ENCODE peak calls at places on chromosomes 11 and 22, in six cellular contexts. One of them, this sample, is unnamed.

GRCh38 chr11:12778506-12778905 is 104.3 kb downstream of the TEAD1 start:
- DNase-seq in GM23338: no peak
- DNase-seq in heart right ventricle: no peak
- DNase-seq in mesenchymal stem cell: no peak
- DNase-seq in adipocyte: peak; percentile 45
- DNase-seq in ovary: no peak
- DNase-seq in this sample: no peak

GRCh38 chr11:36398261-36398953 is 102.3 kb downstream of the PRR5L start:
- DNase-seq in ovary: no peak
- DNase-seq in mesenchymal stem cell: no peak
- DNase-seq in heart right ventricle: no peak
- DNase-seq in GM23338: no peak
- DNase-seq in adipocyte: no peak
- DNase-seq in this sample: no peak

GRCh38 chr11:28107331-28107725 is 628 bp downstream of the KIF18A start:
- DNase-seq in heart right ventricle: no peak
- DNase-seq in GM23338: peak; percentile 23
- DNase-seq in mesenchymal stem cell: peak; percentile 63
- DNase-seq in adipocyte: peak; percentile 55
- DNase-seq in ovary: no peak
- DNase-seq in this sample: no peak

GRCh38 chr22:48535868-48536690 is 1291.6 kb downstream of the BRD1 start:
- DNase-seq in heart right ventricle: no peak
- DNase-seq in ovary: no peak
- DNase-seq in GM23338: no peak
- DNase-seq in adipocyte: no peak
- DNase-seq in mesenchymal stem cell: no peak
- DNase-seq in this sample: no peak

GRCh38 chr11:2867722-2868548 is 17.6 kb downstream of the CDKN1C start:
- DNase-seq in mesenchymal stem cell: no peak
- DNase-seq in adipocyte: no peak
- DNase-seq in GM23338: no peak
- DNase-seq in heart right ventricle: no peak
- DNase-seq in ovary: no peak
- DNase-seq in this sample: no peak

GRCh38 chr11:111559791-111560190 is 19.3 kb downstream of the LAYN start:
- DNase-seq in ovary: no peak
- DNase-seq in heart right ventricle: no peak
- DNase-seq in GM23338: no peak
- DNase-seq in adipocyte: no peak
- DNase-seq in mesenchymal stem cell: no peak
- DNase-seq in this sample: no peak

GRCh38 chr11:110779108-110779507 is 66.9 kb upstream of the ARHGAP20 start:
- DNase-seq in GM23338: no peak
- DNase-seq in ovary: no peak
- DNase-seq in mesenchymal stem cell: no peak
- DNase-seq in heart right ventricle: no peak
- DNase-seq in adipocyte: no peak
- DNase-seq in this sample: no peak

GRCh38 chr11:69003866-69004311 is 9.2 kb downstream of the MRGPRF start:
- DNase-seq in heart right ventricle: no peak
- DNase-seq in ovary: peak; percentile 9
- DNase-seq in adipocyte: no peak
- DNase-seq in GM23338: no peak
- DNase-seq in mesenchymal stem cell: no peak
- DNase-seq in this sample: no peak

GRCh38 chr11:117435296-117435695 is 107.6 kb downstream of the CEP164 start:
- DNase-seq in ovary: no peak
- DNase-seq in GM23338: no peak
- DNase-seq in mesenchymal stem cell: no peak
- DNase-seq in adipocyte: no peak
- DNase-seq in heart right ventricle: no peak
- DNase-seq in this sample: no peak

GRCh38 chr11:96257972-96258951 is 84.7 kb downstream of the MAML2 start:
- DNase-seq in heart right ventricle: no peak
- DNase-seq in GM23338: no peak
- DNase-seq in adipocyte: no peak
- DNase-seq in mesenchymal stem cell: peak; percentile 62
- DNase-seq in ovary: no peak
- DNase-seq in this sample: no peak

GRCh38 chr11:73321342-73322110 is 13.4 kb downstream of the ARHGEF17 start:
- DNase-seq in mesenchymal stem cell: peak; percentile 92
- DNase-seq in ovary: peak; percentile 82
- DNase-seq in adipocyte: peak; percentile 68
- DNase-seq in GM23338: peak; percentile 39
- DNase-seq in heart right ventricle: peak; percentile 82
- DNase-seq in this sample: no peak

GRCh38 chr11:73322986-73323306 is 14.9 kb downstream of the ARHGEF17 start:
- DNase-seq in ovary: no peak
- DNase-seq in heart right ventricle: no peak
- DNase-seq in mesenchymal stem cell: no peak
- DNase-seq in GM23338: no peak
- DNase-seq in adipocyte: no peak
- DNase-seq in this sample: no peak

GRCh38 chr11:73323464-73323863 is 15.4 kb downstream of the ARHGEF17 start:
- DNase-seq in mesenchymal stem cell: peak; percentile 84
- DNase-seq in ovary: peak; percentile 96
- DNase-seq in heart right ventricle: peak; percentile 83
- DNase-seq in GM23338: peak; percentile 92
- DNase-seq in adipocyte: peak; percentile 89
- DNase-seq in this sample: peak; percentile 56

GRCh38 chr11:73320786-73321325 is 12.8 kb downstream of the ARHGEF17 start:
- DNase-seq in mesenchymal stem cell: peak; percentile 46
- DNase-seq in adipocyte: no peak
- DNase-seq in heart right ventricle: no peak
- DNase-seq in GM23338: no peak
- DNase-seq in ovary: no peak
- DNase-seq in this sample: no peak

GRCh38 chr11:73322111-73322985 is 14.3 kb downstream of the ARHGEF17 start:
- DNase-seq in heart right ventricle: no peak
- DNase-seq in GM23338: no peak
- DNase-seq in adipocyte: peak; percentile 50
- DNase-seq in mesenchymal stem cell: peak; percentile 69
- DNase-seq in ovary: no peak
- DNase-seq in this sample: no peak
- H3K4me1 ChIP-seq in heart right ventricle: peaks cover 99% of the 10 kb centered on the region
- H3K4me1 ChIP-seq in GM23338: peaks cover 33% of the 10 kb centered on the region
- H3K4me1 ChIP-seq in adipocyte: peaks cover 80% of the 10 kb centered on the region
- H3K4me1 ChIP-seq in mesenchymal stem cell: peaks cover 81% of the 10 kb centered on the region
- H3K4me1 ChIP-seq in ovary: peaks cover 29% of the 10 kb centered on the region
- H3K4me1 ChIP-seq in this sample: no peaks in the 10 kb centered on the region

GRCh38 chr22:17777005-17777716 is 2.9 kb upstream of the BID start:
- DNase-seq in ovary: no peak
- DNase-seq in GM23338: no peak
- DNase-seq in adipocyte: no peak
- DNase-seq in heart right ventricle: no peak
- DNase-seq in mesenchymal stem cell: no peak
- DNase-seq in this sample: peak; percentile 64
- H3K4me3 ChIP-seq in ovary: no peak overlapping the region
- H3K4me3 ChIP-seq in GM23338: no peak overlapping the region
- H3K4me3 ChIP-seq in adipocyte: no peak overlapping the region
- H3K4me3 ChIP-seq in heart right ventricle: peak overlapping the region; percentile 6
- H3K4me3 ChIP-seq in mesenchymal stem cell: no peak overlapping the region
- H3K4me3 ChIP-seq in this sample: peak overlapping the region; percentile 44

GRCh38 chr11:44958165-44958564 is 7.5 kb upstream of the TP53I11 start:
- DNase-seq in ovary: no peak
- DNase-seq in heart right ventricle: no peak
- DNase-seq in mesenchymal stem cell: no peak
- DNase-seq in adipocyte: no peak
- DNase-seq in GM23338: no peak
- DNase-seq in this sample: no peak

GRCh38 chr11:44954051-44954906 is 3.6 kb upstream of the TP53I11 start:
- DNase-seq in adipocyte: no peak
- DNase-seq in GM23338: no peak
- DNase-seq in ovary: no peak
- DNase-seq in heart right ventricle: no peak
- DNase-seq in mesenchymal stem cell: no peak
- DNase-seq in this sample: no peak

GRCh38 chr11:44955019-44955738 is 4.5 kb upstream of the TP53I11 start:
- DNase-seq in ovary: peak; percentile 35
- DNase-seq in mesenchymal stem cell: peak; percentile 93
- DNase-seq in adipocyte: peak; percentile 72
- DNase-seq in GM23338: no peak
- DNase-seq in heart right ventricle: peak; percentile 44
- DNase-seq in this sample: peak; percentile 60

GRCh38 chr11:44959064-44959463 is 8.4 kb upstream of the TP53I11 start:
- DNase-seq in heart right ventricle: no peak
- DNase-seq in ovary: no peak
- DNase-seq in GM23338: no peak
- DNase-seq in mesenchymal stem cell: no peak
- DNase-seq in adipocyte: no peak
- DNase-seq in this sample: no peak

DNA sequence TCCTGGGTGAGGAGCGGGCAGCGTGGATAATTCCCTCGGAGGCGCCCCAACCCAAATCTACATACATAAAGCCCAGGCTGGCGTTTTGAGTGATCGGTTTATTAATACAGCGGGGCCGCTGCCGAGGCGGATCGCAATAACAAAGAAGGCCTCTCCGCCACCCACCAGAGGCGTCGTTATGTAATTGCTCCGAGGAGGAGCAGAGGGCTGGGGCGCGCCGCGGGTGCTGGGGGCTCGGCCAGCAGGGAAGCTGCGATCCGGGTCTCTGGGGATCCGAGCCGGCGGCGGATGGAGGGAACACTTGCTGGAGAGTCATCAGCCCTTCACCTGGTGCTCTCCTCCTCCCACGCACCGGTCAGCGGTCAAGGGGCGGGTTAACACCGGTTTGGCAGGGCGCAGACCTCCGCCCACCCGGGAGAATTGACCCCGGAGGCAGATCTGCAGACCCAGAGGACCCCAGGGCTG is 6.4 kb upstream of the TP53I11 start:
- DNase-seq in GM23338: peak; percentile 70
- DNase-seq in heart right ventricle: no peak
- DNase-seq in mesenchymal stem cell: no peak
- DNase-seq in ovary: peak; percentile 19
- DNase-seq in adipocyte: no peak
- DNase-seq in this sample: peak; percentile 51
- H3K4me1 ChIP-seq in GM23338: peaks cover 73% of the 10 kb centered on the region
- H3K4me1 ChIP-seq in heart right ventricle: peaks cover 17% of the 10 kb centered on the region
- H3K4me1 ChIP-seq in mesenchymal stem cell: peaks cover 32% of the 10 kb centered on the region
- H3K4me1 ChIP-seq in ovary: no peaks in the 10 kb centered on the region
- H3K4me1 ChIP-seq in adipocyte: peaks cover 13% of the 10 kb centered on the region
- H3K4me1 ChIP-seq in this sample: no peaks in the 10 kb centered on the region

GRCh38 chr11:42595856-42596255 is 715.9 kb upstream of the API5 start:
- DNase-seq in GM23338: peak; percentile 85
- DNase-seq in mesenchymal stem cell: no peak
- DNase-seq in heart right ventricle: no peak
- DNase-seq in adipocyte: no peak
- DNase-seq in ovary: no peak
- DNase-seq in this sample: no peak
- H3K4me3 ChIP-seq in GM23338: no peak overlapping the region
- H3K4me3 ChIP-seq in mesenchymal stem cell: no peak overlapping the region
- H3K4me3 ChIP-seq in heart right ventricle: no peak overlapping the region
- H3K4me3 ChIP-seq in adipocyte: no peak overlapping the region
- H3K4me3 ChIP-seq in ovary: no peak overlapping the region
- H3K4me3 ChIP-seq in this sample: no peak overlapping the region

GRCh38 chr22:24400726-24401596 is 26.4 kb upstream of the ADORA2A start:
- DNase-seq in ovary: no peak
- DNase-seq in heart right ventricle: no peak
- DNase-seq in GM23338: no peak
- DNase-seq in mesenchymal stem cell: peak; percentile 90
- DNase-seq in adipocyte: no peak
- DNase-seq in this sample: no peak

GRCh38 chr22:24401824-24402434 is 25.5 kb upstream of the ADORA2A start:
- DNase-seq in mesenchymal stem cell: no peak
- DNase-seq in adipocyte: no peak
- DNase-seq in ovary: no peak
- DNase-seq in heart right ventricle: no peak
- DNase-seq in GM23338: no peak
- DNase-seq in this sample: no peak

GRCh38 chr22:24398409-24398808 is 29.0 kb upstream of the ADORA2A start:
- DNase-seq in heart right ventricle: no peak
- DNase-seq in adipocyte: no peak
- DNase-seq in GM23338: no peak
- DNase-seq in mesenchymal stem cell: peak; percentile 80
- DNase-seq in ovary: no peak
- DNase-seq in this sample: no peak

GRCh38 chr22:24402460-24403192 is 24.8 kb upstream of the ADORA2A start:
- DNase-seq in mesenchymal stem cell: peak; percentile 94
- DNase-seq in adipocyte: peak; percentile 85
- DNase-seq in GM23338: no peak
- DNase-seq in heart right ventricle: peak; percentile 49
- DNase-seq in ovary: peak; percentile 58
- DNase-seq in this sample: peak; percentile 78

GRCh38 chr22:24400037-24400725 is 27.2 kb upstream of the ADORA2A start:
- DNase-seq in mesenchymal stem cell: no peak
- DNase-seq in ovary: no peak
- DNase-seq in adipocyte: no peak
- DNase-seq in GM23338: no peak
- DNase-seq in heart right ventricle: no peak
- DNase-seq in this sample: no peak
- H3K4me1 ChIP-seq in mesenchymal stem cell: peaks cover 11% of the 10 kb centered on the region
- H3K4me1 ChIP-seq in ovary: peaks cover 4% of the 10 kb centered on the region
- H3K4me1 ChIP-seq in adipocyte: peaks cover 34% of the 10 kb centered on the region
- H3K4me1 ChIP-seq in GM23338: no peaks in the 10 kb centered on the region
- H3K4me1 ChIP-seq in heart right ventricle: peaks cover 48% of the 10 kb centered on the region
- H3K4me1 ChIP-seq in this sample: no peaks in the 10 kb centered on the region

DNA sequence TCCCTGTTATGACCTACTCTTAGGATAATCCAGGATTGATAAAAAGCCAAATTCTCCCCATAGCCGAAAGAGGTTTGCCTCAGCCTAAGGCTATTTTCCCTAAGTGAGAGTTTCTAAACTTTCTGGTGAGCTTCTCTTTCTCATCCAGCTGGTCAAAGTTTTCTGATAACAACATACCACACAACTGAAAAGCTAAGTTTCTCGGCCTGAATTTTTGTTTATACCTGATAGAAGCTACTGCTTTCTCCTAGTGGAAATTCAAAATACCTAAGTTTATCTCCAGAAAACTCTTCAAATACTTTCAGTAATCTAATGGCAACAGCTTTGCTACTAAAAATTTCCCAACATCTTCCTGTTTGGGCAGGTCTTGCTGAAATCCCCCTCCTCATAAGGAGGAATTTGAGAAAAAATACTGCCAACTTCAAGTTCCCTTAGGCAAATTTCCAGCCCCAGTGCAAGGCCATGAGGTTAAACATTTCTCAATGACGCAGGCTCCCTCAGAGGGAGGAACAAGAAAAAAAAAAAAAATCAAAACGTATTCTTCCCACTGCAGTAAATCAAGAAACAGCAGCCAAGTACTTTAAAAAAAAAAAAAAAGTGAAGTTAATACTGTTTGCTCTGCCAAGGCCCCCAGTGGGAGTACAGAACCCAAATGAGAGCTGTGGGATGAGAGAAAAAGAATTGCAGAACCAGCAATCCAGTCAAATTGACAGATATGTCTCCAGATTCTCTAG is 127.0 kb downstream of the MRTFA start:
- DNase-seq in adipocyte: peak; percentile 91
- DNase-seq in mesenchymal stem cell: peak; percentile 95
- DNase-seq in GM23338: no peak
- DNase-seq in ovary: peak; percentile 78
- DNase-seq in heart right ventricle: no peak
- DNase-seq in this sample: no peak
- H3K4me3 ChIP-seq in adipocyte: peak overlapping the region; percentile 43
- H3K4me3 ChIP-seq in mesenchymal stem cell: no peak overlapping the region
- H3K4me3 ChIP-seq in GM23338: no peak overlapping the region
- H3K4me3 ChIP-seq in ovary: no peak overlapping the region
- H3K4me3 ChIP-seq in heart right ventricle: no peak overlapping the region
- H3K4me3 ChIP-seq in this sample: no peak overlapping the region